ENCODE peak calls at places on chromosomes 7 and 10, in five cellular contexts. One of them, this sample, is unnamed.

GRCh38 chr10:47354162-47354561 is 6.0 kb downstream of the RBP3 start:
- DNase-seq in CD4-positive, alpha-beta T cell: no peak
- DNase-seq in choroid plexus epithelial cell: peak
- DNase-seq in HCT116: no peak
- DNase-seq in CD8-positive, alpha-beta T cell: no peak
- DNase-seq in this sample: no peak

GRCh38 chr10:80501381-80501912 is 36.3 kb upstream of the SH2D4B start:
- DNase-seq in HCT116: no peak
- DNase-seq in CD8-positive, alpha-beta T cell: no peak
- DNase-seq in choroid plexus epithelial cell: no peak
- DNase-seq in CD4-positive, alpha-beta T cell: no peak
- DNase-seq in this sample: no peak

GRCh38 chr10:124249196-124249595 is 155.8 kb upstream of the CHST15 start:
- DNase-seq in choroid plexus epithelial cell: no peak
- DNase-seq in CD8-positive, alpha-beta T cell: no peak
- DNase-seq in HCT116: no peak
- DNase-seq in CD4-positive, alpha-beta T cell: no peak
- DNase-seq in this sample: no peak

GRCh38 chr10:46544989-46545791 is 11.3 kb downstream of the GPRIN2 start:
- DNase-seq in HCT116: peak
- DNase-seq in CD4-positive, alpha-beta T cell: no peak
- DNase-seq in choroid plexus epithelial cell: peak
- DNase-seq in CD8-positive, alpha-beta T cell: no peak
- DNase-seq in this sample: peak

GRCh38 chr10:79105164-79105739 is 36.5 kb downstream of the ZMIZ1 start:
- DNase-seq in choroid plexus epithelial cell: no peak
- DNase-seq in HCT116: no peak
- DNase-seq in CD4-positive, alpha-beta T cell: no peak
- DNase-seq in CD8-positive, alpha-beta T cell: no peak
- DNase-seq in this sample: no peak

GRCh38 chr10:43120948-43121290 is 17.3 kb upstream of the CSGALNACT2 start:
- DNase-seq in CD4-positive, alpha-beta T cell: no peak
- DNase-seq in HCT116: no peak
- DNase-seq in choroid plexus epithelial cell: no peak
- DNase-seq in CD8-positive, alpha-beta T cell: peak
- DNase-seq in this sample: no peak

GRCh38 chr10:12934777-12935176 is 66.7 kb downstream of the CCDC3 start:
- DNase-seq in HCT116: no peak
- DNase-seq in CD4-positive, alpha-beta T cell: no peak
- DNase-seq in choroid plexus epithelial cell: peak
- DNase-seq in CD8-positive, alpha-beta T cell: no peak
- DNase-seq in this sample: no peak

GRCh38 chr10:15856328-15857000 is 3.8 kb downstream of the MINDY3 start:
- DNase-seq in choroid plexus epithelial cell: no peak
- DNase-seq in CD8-positive, alpha-beta T cell: no peak
- DNase-seq in HCT116: no peak
- DNase-seq in CD4-positive, alpha-beta T cell: no peak
- DNase-seq in this sample: no peak

GRCh38 chr10:88689366-88689765 is 16.7 kb upstream of the LIPK start:
- DNase-seq in choroid plexus epithelial cell: no peak
- DNase-seq in HCT116: no peak
- DNase-seq in CD4-positive, alpha-beta T cell: no peak
- DNase-seq in CD8-positive, alpha-beta T cell: no peak
- DNase-seq in this sample: no peak

GRCh38 chr10:88687853-88688467 is 18.1 kb upstream of the LIPK start:
- DNase-seq in choroid plexus epithelial cell: peak
- DNase-seq in HCT116: peak
- DNase-seq in CD8-positive, alpha-beta T cell: no peak
- DNase-seq in CD4-positive, alpha-beta T cell: no peak
- DNase-seq in this sample: no peak

DNA sequence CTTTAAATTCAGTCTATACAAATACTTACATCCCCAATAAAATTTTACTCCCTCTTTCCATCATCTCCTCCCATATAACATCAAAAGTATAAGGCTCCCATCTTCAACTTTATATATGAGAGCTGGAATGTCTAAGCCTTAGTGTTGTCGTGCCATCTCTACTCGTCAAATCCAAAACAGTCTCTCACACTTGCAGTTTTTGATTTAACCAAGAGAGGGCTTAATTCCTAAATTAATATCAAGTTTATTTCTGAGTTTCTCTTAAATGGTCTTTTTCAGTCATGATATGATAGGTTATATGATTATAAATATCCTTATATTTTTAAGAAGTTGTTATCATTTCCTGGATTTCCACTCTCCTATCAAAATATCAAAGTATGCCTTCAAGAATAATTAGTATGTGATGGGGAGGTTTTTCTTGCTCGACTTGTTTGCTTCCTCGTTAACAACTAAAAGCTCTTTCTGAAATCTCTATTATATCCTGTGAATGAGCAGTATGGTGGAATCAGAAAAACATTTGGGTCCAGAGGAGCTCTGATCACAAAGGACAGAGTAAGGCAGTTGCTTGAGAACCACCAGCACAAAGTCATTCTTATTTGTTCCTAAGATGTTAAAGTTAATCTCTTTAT is 12.5 kb upstream of the LIPK start:
- DNase-seq in choroid plexus epithelial cell: peak
- DNase-seq in CD8-positive, alpha-beta T cell: no peak
- DNase-seq in HCT116: no peak
- DNase-seq in CD4-positive, alpha-beta T cell: no peak
- DNase-seq in this sample: no peak
- TF ChIP-seq CTCF in choroid plexus epithelial cell: peak
- TF ChIP-seq CTCF in CD8-positive, alpha-beta T cell: no peak
- TF ChIP-seq CTCF in HCT116: peak
- TF ChIP-seq CTCF in CD4-positive, alpha-beta T cell: peak
- TF ChIP-seq CTCF in this sample: peak

GRCh38 chr7:155635817-155636216 is 8.6 kb upstream of the RBM33 start:
- DNase-seq in CD4-positive, alpha-beta T cell: no peak
- DNase-seq in HCT116: no peak
- DNase-seq in CD8-positive, alpha-beta T cell: no peak
- DNase-seq in choroid plexus epithelial cell: no peak
- DNase-seq in this sample: no peak

GRCh38 chr7:155637155-155637554 is 7.3 kb upstream of the RBM33 start:
- DNase-seq in CD4-positive, alpha-beta T cell: no peak
- DNase-seq in choroid plexus epithelial cell: no peak
- DNase-seq in HCT116: no peak
- DNase-seq in CD8-positive, alpha-beta T cell: no peak
- DNase-seq in this sample: no peak

GRCh38 chr7:155625557-155625956 is 18.9 kb upstream of the RBM33 start:
- DNase-seq in choroid plexus epithelial cell: no peak
- DNase-seq in CD4-positive, alpha-beta T cell: no peak
- DNase-seq in HCT116: no peak
- DNase-seq in CD8-positive, alpha-beta T cell: no peak
- DNase-seq in this sample: no peak

GRCh38 chr7:155629171-155629570 is 15.3 kb upstream of the RBM33 start:
- DNase-seq in CD4-positive, alpha-beta T cell: no peak
- DNase-seq in choroid plexus epithelial cell: no peak
- DNase-seq in CD8-positive, alpha-beta T cell: no peak
- DNase-seq in HCT116: no peak
- DNase-seq in this sample: no peak

DNA sequence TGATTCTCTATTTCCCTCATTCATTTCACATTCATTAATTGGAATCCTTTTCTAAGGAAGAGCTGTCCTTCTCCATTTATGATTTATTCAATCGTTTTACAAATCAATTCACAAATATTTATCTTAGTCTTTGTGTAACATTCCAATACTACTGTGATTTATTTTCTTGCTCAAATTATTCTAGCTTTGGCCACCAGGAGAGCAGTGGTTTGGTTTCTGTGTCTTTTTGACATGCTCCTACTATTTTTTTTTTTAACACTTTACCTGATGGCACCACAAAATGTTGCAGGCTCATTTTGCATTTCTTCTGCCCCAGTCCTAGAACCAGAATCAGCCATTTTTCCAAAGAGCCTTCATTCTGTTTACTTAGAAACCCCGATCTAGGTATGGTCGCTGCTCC is 13.3 kb upstream of the RBM33 start:
- DNase-seq in choroid plexus epithelial cell: no peak
- DNase-seq in HCT116: no peak
- DNase-seq in CD8-positive, alpha-beta T cell: no peak
- DNase-seq in CD4-positive, alpha-beta T cell: no peak
- DNase-seq in this sample: no peak
- TF ChIP-seq CTCF in choroid plexus epithelial cell: peak
- TF ChIP-seq CTCF in HCT116: peak
- TF ChIP-seq CTCF in CD8-positive, alpha-beta T cell: no peak
- TF ChIP-seq CTCF in CD4-positive, alpha-beta T cell: no peak
- TF ChIP-seq CTCF in this sample: peak

GRCh38 chr7:35971133-35971995 is 170.5 kb downstream of the SEPTIN7 start:
- DNase-seq in CD4-positive, alpha-beta T cell: no peak
- DNase-seq in HCT116: no peak
- DNase-seq in choroid plexus epithelial cell: peak
- DNase-seq in CD8-positive, alpha-beta T cell: no peak
- DNase-seq in this sample: no peak
- TF ChIP-seq CTCF in CD4-positive, alpha-beta T cell: no peak
- TF ChIP-seq CTCF in HCT116: no peak
- TF ChIP-seq CTCF in choroid plexus epithelial cell: peak
- TF ChIP-seq CTCF in CD8-positive, alpha-beta T cell: no peak
- TF ChIP-seq CTCF in this sample: no peak

GRCh38 chr7:85376589-85376988 is 189.7 kb upstream of the SEMA3D start:
- DNase-seq in CD4-positive, alpha-beta T cell: no peak
- DNase-seq in HCT116: no peak
- DNase-seq in choroid plexus epithelial cell: no peak
- DNase-seq in CD8-positive, alpha-beta T cell: no peak
- DNase-seq in this sample: no peak
- TF ChIP-seq CTCF in CD4-positive, alpha-beta T cell: no peak
- TF ChIP-seq CTCF in HCT116: no peak
- TF ChIP-seq CTCF in choroid plexus epithelial cell: no peak
- TF ChIP-seq CTCF in CD8-positive, alpha-beta T cell: no peak
- TF ChIP-seq CTCF in this sample: no peak

GRCh38 chr7:142554555-142555532 is 194.4 kb upstream of the PRSS1 start:
- DNase-seq in HCT116: no peak
- DNase-seq in CD4-positive, alpha-beta T cell: no peak
- DNase-seq in CD8-positive, alpha-beta T cell: no peak
- DNase-seq in choroid plexus epithelial cell: no peak
- DNase-seq in this sample: no peak

GRCh38 chr7:142557971-142558582 is 191.2 kb upstream of the PRSS1 start:
- DNase-seq in choroid plexus epithelial cell: peak
- DNase-seq in HCT116: peak
- DNase-seq in CD8-positive, alpha-beta T cell: peak
- DNase-seq in CD4-positive, alpha-beta T cell: peak
- DNase-seq in this sample: no peak

GRCh38 chr7:142553216-142553615 is 196.1 kb upstream of the PRSS1 start:
- DNase-seq in choroid plexus epithelial cell: no peak
- DNase-seq in CD8-positive, alpha-beta T cell: no peak
- DNase-seq in CD4-positive, alpha-beta T cell: no peak
- DNase-seq in HCT116: no peak
- DNase-seq in this sample: no peak

GRCh38 chr7:142560166-142560565 is 189.1 kb upstream of the PRSS1 start:
- DNase-seq in CD4-positive, alpha-beta T cell: no peak
- DNase-seq in CD8-positive, alpha-beta T cell: no peak
- DNase-seq in HCT116: no peak
- DNase-seq in choroid plexus epithelial cell: no peak
- DNase-seq in this sample: no peak

DNA sequence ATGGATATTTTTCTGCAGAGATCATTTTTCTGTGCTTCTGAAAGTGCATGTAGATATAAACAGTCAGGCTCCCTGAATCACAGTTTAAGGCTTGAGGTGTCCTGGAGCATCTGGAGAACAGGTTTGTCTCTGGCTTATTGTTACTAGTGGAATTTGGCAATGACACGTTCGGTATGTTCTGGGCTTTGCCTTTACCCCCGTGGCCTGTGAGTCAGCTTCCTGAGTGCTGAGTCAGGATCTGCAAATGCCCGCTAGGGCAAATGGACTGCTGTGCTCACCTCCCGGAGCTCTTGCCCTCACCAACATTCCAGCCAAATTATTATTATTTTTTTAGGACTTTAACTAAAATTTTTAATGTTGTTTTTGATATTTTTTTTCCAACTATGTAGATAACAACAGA is 192.5 kb upstream of the PRSS1 start:
- DNase-seq in CD8-positive, alpha-beta T cell: no peak
- DNase-seq in HCT116: peak
- DNase-seq in choroid plexus epithelial cell: peak
- DNase-seq in CD4-positive, alpha-beta T cell: no peak
- DNase-seq in this sample: no peak
- TF ChIP-seq CTCF in CD8-positive, alpha-beta T cell: no peak
- TF ChIP-seq CTCF in HCT116: no peak
- TF ChIP-seq CTCF in choroid plexus epithelial cell: peak
- TF ChIP-seq CTCF in CD4-positive, alpha-beta T cell: no peak
- TF ChIP-seq CTCF in this sample: no peak

DNA sequence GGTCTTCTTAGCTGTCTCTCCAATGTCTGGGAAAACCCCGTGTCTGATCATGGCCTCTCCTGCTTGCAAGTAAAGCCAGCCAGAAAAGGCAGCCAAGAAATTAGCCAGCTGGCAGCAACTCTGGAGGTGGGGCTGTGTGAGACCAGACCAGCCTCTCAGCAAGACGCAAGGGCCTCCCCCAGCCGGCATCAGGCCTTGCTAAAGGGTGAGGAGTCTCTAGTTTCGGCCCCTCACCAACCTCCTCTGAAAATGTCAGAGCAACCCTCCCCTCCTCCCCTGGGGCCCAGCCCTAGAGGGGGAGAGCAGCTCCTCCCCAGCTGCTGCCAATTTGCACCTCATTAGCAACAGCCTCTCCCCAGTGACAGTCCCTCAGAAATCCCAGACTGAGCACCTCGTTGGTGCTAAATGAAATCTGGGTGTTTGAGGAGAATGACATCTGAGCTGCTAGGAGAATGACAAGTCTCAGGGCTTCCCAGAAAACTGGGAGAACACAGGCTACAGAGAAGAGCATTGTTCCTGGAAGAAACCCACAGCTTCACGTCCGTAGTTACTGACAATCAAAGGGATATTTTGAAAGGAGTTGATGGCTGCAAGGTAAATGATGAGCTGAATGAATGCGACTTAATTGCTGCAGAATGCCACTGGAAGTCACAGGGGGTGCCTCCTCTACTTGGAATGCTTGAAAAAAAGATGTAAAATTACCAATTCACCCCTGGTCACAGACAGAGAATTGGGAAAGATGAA is 25.9 kb downstream of the DGKI start:
- DNase-seq in CD8-positive, alpha-beta T cell: no peak
- DNase-seq in HCT116: no peak
- DNase-seq in choroid plexus epithelial cell: peak
- DNase-seq in CD4-positive, alpha-beta T cell: no peak
- DNase-seq in this sample: peak
- TF ChIP-seq CTCF in CD8-positive, alpha-beta T cell: no peak
- TF ChIP-seq CTCF in HCT116: no peak
- TF ChIP-seq CTCF in choroid plexus epithelial cell: no peak
- TF ChIP-seq CTCF in CD4-positive, alpha-beta T cell: no peak
- TF ChIP-seq CTCF in this sample: no peak